ENCODE peak calls at places on chromosomes 13 and 19, in nine cellular contexts. T is fibroblast of lung, F is upper lobe of left lung, Q is DND-41, M is HepG2, K is psoas muscle, N is IMR-90, I is uterus, J is lower lobe of right lung. D is an unnamed sample.

GRCh38 chr19:31054430-31054829 is 294.8 kb downstream of the TSHZ3 start:
- DNase-seq in F (no peak), K (no peak), N (peak; percentile 83), M (no peak), T (peak; percentile 76), I (no peak), Q (peak; percentile 24), J (no peak), D (no peak)

GRCh38 chr13:96781141-96781540 is 213.1 kb downstream of the OXGR1 start:
- DNase-seq in J (no peak), F (no peak), M (no peak), Q (no peak), I (no peak), T (no peak), K (peak; percentile 10), N (no peak), D (no peak)

GRCh38 chr13:63696055-63696454 is 2280.4 kb upstream of the PCDH20 start:
- DNase-seq in N (peak; percentile 93), J (no peak), F (no peak), K (no peak), T (peak; percentile 88), Q (no peak), M (no peak), I (no peak), D (no peak)

GRCh38 chr19:1122972-1123363 is 19.2 kb downstream of the GPX4 start:
- DNase-seq in M (peak; percentile 29), K (peak; percentile 78), T (peak; percentile 76), F (peak; percentile 94), J (peak; percentile 78), I (peak; percentile 48), N (peak; percentile 56), Q (peak; percentile 24), D (no peak)

GRCh38 chr19:6071103-6071485 is 39.2 kb downstream of the RFX2 start:
- DNase-seq in Q (no peak), K (no peak), T (peak; percentile 73), F (no peak), M (no peak), I (no peak), J (no peak), N (peak; percentile 78), D (no peak)

GRCh38 chr13:76397413-76397812 is 488.8 kb downstream of the KCTD12 start:
- DNase-seq in J (no peak), K (no peak), T (no peak), M (no peak), I (no peak), F (no peak), Q (no peak), N (no peak), D (no peak)

GRCh38 chr19:12065100-12065538 is 588 bp downstream of the ZNF844 start:
- DNase-seq in I (no peak), K (peak; percentile 20), M (no peak), J (no peak), T (peak; percentile 65), F (no peak), Q (peak; percentile 42), N (peak; percentile 38), D (no peak)

GRCh38 chr19:1992759-1993260 is 22.7 kb downstream of the BTBD2 start:
- DNase-seq in J (peak; percentile 47), K (no peak), Q (peak; percentile 37), I (peak; percentile 17), T (no peak), M (no peak), F (peak; percentile 83), N (no peak), D (no peak)

GRCh38 chr13:99260216-99260615 is 2.0 kb upstream of the GPR18 start:
- DNase-seq in J (no peak), T (no peak), Q (no peak), F (no peak), M (no peak), I (no peak), K (no peak), N (peak; percentile 3), D (no peak)

GRCh38 chr19:7013678-7014077 is 7.6 kb downstream of the MBD3L2B start:
- DNase-seq in T (no peak), Q (no peak), I (no peak), J (no peak), K (no peak), F (no peak), N (no peak), M (no peak), D (no peak)

GRCh38 chr13:45860240-45860639 is 8.7 kb upstream of the SIAH3 start:
- DNase-seq in Q (no peak), J (no peak), N (no peak), M (no peak), T (no peak), K (no peak), I (no peak), F (no peak), D (no peak)

GRCh38 chr19:44869728-44870470 is 21.2 kb upstream of the TOMM40 start:
- DNase-seq in K (peak; percentile 64), I (no peak), T (peak; percentile 70), J (peak; percentile 73), Q (no peak), F (no peak), M (no peak), N (peak; percentile 84), D (no peak)

GRCh38 chr13:32829269-32829668 is 187.0 kb upstream of the KL start:
- DNase-seq in N (no peak), K (no peak), T (no peak), Q (no peak), J (no peak), F (no peak), I (no peak), M (no peak), D (no peak)

GRCh38 chr13:20473139-20473538 is 52.5 kb downstream of the CRYL1 start:
- DNase-seq in J (no peak), I (no peak), T (no peak), Q (no peak), K (no peak), M (no peak), F (no peak), N (peak; percentile 42), D (no peak)

GRCh38 chr19:8404391-8405151 is 8.5 kb upstream of the MARCHF2 start:
- DNase-seq in I (no peak), N (no peak), K (no peak), T (no peak), M (no peak), J (peak; percentile 32), F (no peak), Q (no peak), D (no peak)

GRCh38 chr19:29622191-29623070 is 16.3 kb downstream of the POP4 start:
- DNase-seq in J (no peak), I (no peak), K (no peak), M (no peak), F (peak; percentile 59), N (no peak), Q (peak; percentile 17), T (no peak), D (peak; percentile 49)

GRCh38 chr19:48239582-48240141 is 16.1 kb downstream of the CARD8 start:
- DNase-seq in M (no peak), I (no peak), F (no peak), K (peak; percentile 20), N (peak; percentile 51), J (no peak), Q (no peak), T (no peak), D (no peak)

DNA sequence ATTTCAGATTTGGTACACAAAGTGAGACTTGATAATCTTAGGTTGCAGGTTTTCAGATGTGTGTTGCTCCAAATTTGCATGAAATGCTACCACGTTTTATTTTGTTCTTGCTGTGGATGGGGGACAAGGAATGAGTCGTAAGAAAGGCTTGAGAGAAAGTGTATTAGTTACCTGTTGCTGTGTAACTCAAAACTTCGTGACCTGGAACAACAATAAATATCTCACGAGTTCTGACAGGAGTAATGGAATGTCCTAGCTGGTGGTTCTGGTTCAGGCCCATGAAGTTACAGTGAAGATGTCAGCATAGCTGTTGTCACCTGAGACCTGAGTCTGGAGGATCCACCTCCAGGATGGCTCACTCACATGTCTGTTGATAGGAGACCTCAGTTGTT is 1.2 kb downstream of the ZNF8 start:
- DNase-seq in T (no peak), J (no peak), F (no peak), N (no peak), M (no peak), I (no peak), Q (no peak), K (no peak), D (no peak)
- H3K4me3 ChIP-seq in T (peak overlapping the region; percentile 94), J (peak overlapping the region; percentile 94), F (peak overlapping the region; percentile 96), N (no peak overlapping the region), M (peak overlapping the region; percentile 96), I (peak overlapping the region; percentile 91), Q (peak overlapping the region; percentile 81), K (peak overlapping the region; percentile 93), D (peak overlapping the region; percentile 67)

DNA sequence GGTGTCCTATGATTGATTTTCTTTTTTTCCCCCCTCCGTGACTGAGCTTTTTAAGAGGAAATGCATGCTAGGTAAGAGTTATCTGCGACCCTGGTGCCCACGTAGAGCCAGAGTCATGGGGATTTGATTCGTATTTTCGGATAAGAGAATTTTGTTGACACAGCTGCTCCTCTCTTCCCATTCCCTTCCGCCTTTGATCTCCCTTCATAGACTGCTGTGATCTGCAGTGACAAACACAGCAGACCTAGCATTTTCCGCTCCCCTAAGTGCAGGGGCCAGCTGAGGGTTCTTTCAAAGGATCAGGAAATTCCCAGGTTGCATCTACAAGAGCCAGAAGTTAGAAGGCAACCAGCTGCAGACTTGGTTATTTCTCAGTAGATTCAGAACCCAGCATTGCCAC is 70.5 kb downstream of the ZNF568 start:
- DNase-seq in T (no peak), F (no peak), J (no peak), N (no peak), Q (no peak), I (no peak), M (no peak), K (no peak), D (no peak)
- H3K9me3 ChIP-seq in T (no peaks in the 10 kb centered on the region), F (peaks cover 6% of the 10 kb centered on the region), J (peaks cover 22% of the 10 kb centered on the region), N (peaks cover 14% of the 10 kb centered on the region), Q (no peaks in the 10 kb centered on the region), I (no peaks in the 10 kb centered on the region), M (peaks cover 84% of the 10 kb centered on the region), K (peaks cover 20% of the 10 kb centered on the region), D (peaks cover 24% of the 10 kb centered on the region)

DNA sequence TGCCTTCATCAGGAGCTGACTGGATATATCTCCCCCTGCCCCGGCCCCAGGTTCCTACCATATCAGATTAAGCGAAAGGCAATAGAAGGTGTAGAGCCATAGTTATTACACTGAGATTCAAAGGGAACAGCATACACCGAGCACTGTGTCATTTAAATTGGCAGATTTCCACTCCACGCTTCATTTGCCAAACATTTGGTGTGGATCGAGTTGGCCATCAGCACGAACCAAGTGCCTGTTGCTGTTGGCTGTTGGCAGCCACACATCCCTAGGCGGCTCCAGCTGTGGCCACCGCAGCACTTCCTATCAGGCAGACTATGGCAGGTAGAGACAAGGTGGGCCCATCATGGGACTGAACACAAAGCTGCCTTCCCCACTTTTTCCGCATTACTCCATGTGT is 115.8 kb downstream of the CCNA1 start:
- DNase-seq in K (no peak), M (no peak), I (no peak), T (no peak), J (no peak), Q (no peak), N (no peak), F (no peak), D (no peak)
- H3K4me1 ChIP-seq in K (no peaks in the 10 kb centered on the region), M (no peaks in the 10 kb centered on the region), I (no peaks in the 10 kb centered on the region), T (no peaks in the 10 kb centered on the region), J (no peaks in the 10 kb centered on the region), Q (no peaks in the 10 kb centered on the region), N (no peaks in the 10 kb centered on the region), F (no peaks in the 10 kb centered on the region), D (no peaks in the 10 kb centered on the region)

DNA sequence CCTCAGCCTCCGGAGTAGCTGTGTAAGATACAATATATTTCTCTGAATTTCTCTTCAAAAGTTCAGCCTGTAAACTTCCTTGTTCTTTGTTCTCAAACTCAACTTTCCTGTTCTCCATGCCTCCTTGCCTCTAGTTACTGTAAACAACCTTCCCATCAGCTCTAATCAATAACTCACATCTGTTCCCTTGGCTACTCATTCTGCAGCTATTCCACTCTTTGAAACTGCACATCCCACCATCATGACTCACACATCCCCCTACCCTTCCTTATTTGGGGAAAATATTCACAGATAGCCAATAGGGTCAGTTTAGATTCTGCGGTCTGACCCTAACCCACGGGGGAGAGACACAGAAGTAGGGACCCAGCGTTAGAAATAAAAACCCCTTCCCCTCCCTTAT is 2.0 kb downstream of the ZNF562 start:
- DNase-seq in M (peak; percentile 14), J (no peak), F (no peak), Q (no peak), K (no peak), N (no peak), T (no peak), I (no peak), D (no peak)
- H3K4me3 ChIP-seq in M (no peak overlapping the region), J (no peak overlapping the region), F (no peak overlapping the region), Q (no peak overlapping the region), K (no peak overlapping the region), N (no peak overlapping the region), T (no peak overlapping the region), I (no peak overlapping the region), D (no peak overlapping the region)